ENCODE peak calls at places on chromosomes 11 and 22, in six cellular contexts. L is astrocyte of the spinal cord; S is lower lobe of right lung; W is CD8-positive, alpha-beta memory T cell; J is ovary; Y is lung. G is an unnamed sample.

GRCh38 chr22:25582946-25583345 is 18.5 kb downstream of the GRK3 start:
- DNase-seq in L (no peak), S (no peak), W (no peak), J (no peak), Y (no peak), G (no peak)

GRCh38 chr11:6616596-6617250 is 2.5 kb downstream of the TPP1 start:
- DNase-seq in L (no peak), S (no peak), W (no peak), J (no peak), Y (no peak), G (peak)

GRCh38 chr11:101323997-101324396 is 194.4 kb upstream of the PGR start:
- DNase-seq in L (no peak), S (no peak), W (no peak), J (no peak), Y (no peak), G (no peak)

GRCh38 chr22:48785792-48786678 is 1041.6 kb downstream of the BRD1 start:
- DNase-seq in L (no peak), S (no peak), W (no peak), J (no peak), Y (peak), G (no peak)

GRCh38 chr11:43578346-43579170 is 102.0 kb upstream of the HSD17B12 start:
- DNase-seq in L (peak), S (no peak), W (no peak), J (no peak), Y (no peak), G (no peak)

GRCh38 chr11:63180536-63180935 is 36.5 kb upstream of the SLC22A24 start:
- DNase-seq in L (no peak), S (no peak), W (no peak), J (no peak), Y (no peak), G (no peak)

GRCh38 chr11:11813288-11813962 is 28.3 kb upstream of the USP47 start:
- DNase-seq in L (peak), S (no peak), W (no peak), J (no peak), Y (peak), G (peak)

GRCh38 chr11:93370260-93370659 is 39.7 kb downstream of the DEUP1 start:
- DNase-seq in L (peak), S (no peak), W (no peak), J (no peak), Y (no peak), G (no peak)

GRCh38 chr22:39343259-39344045 is 6.3 kb upstream of the SYNGR1 start:
- DNase-seq in L (peak), S (peak), W (peak), J (peak), Y (peak), G (peak)

GRCh38 chr22:44587004-44587793 is 89.2 kb upstream of the RTL6 start:
- DNase-seq in L (peak), S (peak), W (no peak), J (no peak), Y (no peak), G (no peak)

GRCh38 chr11:84871116-84871515 is 756.0 kb downstream of the DLG2 start:
- DNase-seq in L (peak), S (no peak), W (no peak), J (no peak), Y (no peak), G (no peak)

GRCh38 chr22:45207533-45207932 is 33.2 kb downstream of the KIAA0930 start:
- DNase-seq in L (no peak), S (no peak), W (no peak), J (no peak), Y (no peak), G (no peak)

GRCh38 chr11:122633219-122633829 is 22.2 kb upstream of the UBASH3B start:
- DNase-seq in L (peak), S (no peak), W (peak), J (no peak), Y (no peak), G (no peak)

GRCh38 chr11:134386945-134387344 is 25.1 kb downstream of the B3GAT1 start:
- DNase-seq in L (no peak), S (no peak), W (no peak), J (no peak), Y (no peak), G (no peak)

GRCh38 chr11:134385171-134385570 is 26.9 kb downstream of the B3GAT1 start:
- DNase-seq in L (no peak), S (no peak), W (no peak), J (no peak), Y (no peak), G (no peak)

GRCh38 chr11:134384406-134384805 is 27.6 kb downstream of the B3GAT1 start:
- DNase-seq in L (no peak), S (no peak), W (no peak), J (no peak), Y (no peak), G (no peak)

GRCh38 chr11:134387501-134387900 is 24.5 kb downstream of the B3GAT1 start:
- DNase-seq in L (no peak), S (no peak), W (no peak), J (no peak), Y (no peak), G (no peak)

GRCh38 chr11:134385774-134386565 is 26.1 kb downstream of the B3GAT1 start:
- DNase-seq in L (no peak), S (no peak), W (no peak), J (no peak), Y (no peak), G (no peak)
- H3K4me3 ChIP-seq in L (no peak), S (no peak), W (no peak), J (no peak), Y (no peak), G (no peak)

GRCh38 chr11:124987096-124987495 is 33.1 kb downstream of the CCDC15 start:
- DNase-seq in L (no peak), S (no peak), W (no peak), J (no peak), Y (no peak), G (no peak)

GRCh38 chr11:124984512-124984854 is 30.5 kb downstream of the CCDC15 start:
- DNase-seq in L (no peak), S (no peak), W (no peak), J (no peak), Y (no peak), G (no peak)

GRCh38 chr11:124983674-124984511 is 29.9 kb downstream of the CCDC15 start:
- DNase-seq in L (no peak), S (no peak), W (no peak), J (no peak), Y (no peak), G (no peak)

GRCh38 chr11:124988063-124988462 is 34.1 kb downstream of the CCDC15 start:
- DNase-seq in L (no peak), S (no peak), W (no peak), J (no peak), Y (no peak), G (no peak)
- H3K4me3 ChIP-seq in L (no peak), S (no peak), W (no peak), J (no peak), Y (no peak), G (no peak)

GRCh38 chr11:66800720-66801428 is 42.4 kb upstream of the RCE1 start:
- DNase-seq in L (no peak), S (no peak), W (no peak), J (no peak), Y (no peak), G (no peak)
- H3K4me3 ChIP-seq in L (no peak), S (no peak), W (no peak), J (no peak), Y (no peak), G (no peak)

DNA sequence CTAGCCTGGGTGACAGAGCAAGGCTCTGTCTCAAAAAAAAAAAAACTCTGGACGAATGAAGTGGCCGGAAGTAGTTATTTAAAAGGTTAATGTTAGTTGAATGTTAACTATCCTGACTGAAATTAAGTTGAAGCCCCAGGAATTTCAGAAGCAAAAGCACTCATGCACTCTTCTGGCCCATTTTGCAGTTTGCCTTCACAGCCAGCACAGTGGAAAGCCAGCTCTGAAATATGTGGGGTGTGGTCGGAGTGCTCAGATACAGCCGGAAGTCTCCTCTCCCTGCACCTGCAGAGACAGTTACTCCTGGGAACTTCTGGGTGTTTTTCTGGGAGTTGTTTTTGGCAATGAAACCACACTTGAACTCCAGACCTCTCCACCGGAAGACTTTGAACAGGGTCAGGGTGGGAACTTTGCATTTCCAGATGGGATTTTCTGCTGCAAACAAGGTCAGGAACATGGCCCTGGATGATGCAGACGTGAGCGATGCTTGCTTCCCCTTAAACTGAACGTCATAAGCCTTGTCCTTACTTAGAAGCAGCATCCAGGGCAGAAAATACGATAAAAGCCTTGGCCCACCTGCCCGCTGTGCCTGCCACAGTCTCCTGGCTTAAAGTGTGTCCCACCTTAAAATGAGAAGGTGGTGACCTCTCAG is 21.5 kb upstream of the CABP2 start:
- DNase-seq in L (peak), S (no peak), W (no peak), J (no peak), Y (no peak), G (no peak)
- H3K4me3 ChIP-seq in L (no peak), S (no peak), W (no peak), J (no peak), Y (no peak), G (no peak)

GRCh38 chr22:37819100-37819433 is 4.1 kb upstream of the GALR3 start:
- DNase-seq in L (no peak), S (no peak), W (no peak), J (no peak), Y (no peak), G (no peak)
- H3K4me3 ChIP-seq in L (no peak), S (peak), W (no peak), J (no peak), Y (no peak), G (peak)

DNA sequence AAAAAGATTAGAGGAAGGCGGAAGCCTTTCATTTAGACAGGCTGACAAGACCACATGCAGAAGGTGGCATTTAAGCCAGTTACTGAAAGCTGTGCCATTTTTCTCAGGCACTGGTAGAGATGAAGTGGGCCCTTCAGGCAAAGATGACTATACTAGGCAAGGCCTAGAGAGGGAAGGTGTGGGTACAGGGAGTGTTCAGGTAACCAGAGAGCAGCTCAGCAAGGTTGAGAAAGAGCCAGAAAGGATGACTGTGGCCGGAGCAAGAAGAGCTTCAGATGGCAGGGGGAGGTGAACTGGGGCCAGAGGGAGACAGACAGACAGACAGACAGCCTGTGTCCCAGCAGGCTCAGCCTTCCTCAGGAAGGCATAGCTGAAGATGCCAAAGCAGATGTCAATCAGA is 88.1 kb upstream of the NARS2 start:
- DNase-seq in L (no peak), S (no peak), W (no peak), J (no peak), Y (no peak), G (no peak)
- H3K4me3 ChIP-seq in L (no peak), S (no peak), W (no peak), J (no peak), Y (no peak), G (no peak)

GRCh38 chr11:67056267-67056639 is 394 bp upstream of the RHOD start:
- DNase-seq in L (no peak), S (no peak), W (no peak), J (no peak), Y (no peak), G (no peak)
- H3K4me3 ChIP-seq in L (peak), S (peak), W (peak), J (peak), Y (peak), G (peak)

DNA sequence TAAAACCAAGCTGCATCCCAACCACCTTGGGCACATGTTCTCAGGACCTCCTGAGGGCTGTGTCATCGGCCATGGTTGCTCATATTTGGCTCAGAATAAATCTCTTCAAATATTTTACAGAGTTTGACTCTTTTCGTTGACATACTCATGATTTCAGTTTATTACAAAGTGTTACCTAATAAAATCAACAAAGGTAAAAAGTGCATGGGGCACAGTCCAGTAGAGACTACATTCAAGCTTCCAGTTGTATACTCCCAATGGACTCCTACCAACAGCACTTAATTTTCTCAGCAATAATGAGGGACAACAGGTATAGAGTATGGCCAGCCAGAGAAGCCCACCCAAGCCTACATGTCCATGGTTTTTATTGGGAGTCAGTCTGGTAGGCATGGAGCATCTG is 347.9 kb upstream of the FAT3 start:
- DNase-seq in L (no peak), S (no peak), W (no peak), J (no peak), Y (no peak), G (no peak)
- H3K4me3 ChIP-seq in L (no peak), S (no peak), W (no peak), J (no peak), Y (no peak), G (no peak)

DNA sequence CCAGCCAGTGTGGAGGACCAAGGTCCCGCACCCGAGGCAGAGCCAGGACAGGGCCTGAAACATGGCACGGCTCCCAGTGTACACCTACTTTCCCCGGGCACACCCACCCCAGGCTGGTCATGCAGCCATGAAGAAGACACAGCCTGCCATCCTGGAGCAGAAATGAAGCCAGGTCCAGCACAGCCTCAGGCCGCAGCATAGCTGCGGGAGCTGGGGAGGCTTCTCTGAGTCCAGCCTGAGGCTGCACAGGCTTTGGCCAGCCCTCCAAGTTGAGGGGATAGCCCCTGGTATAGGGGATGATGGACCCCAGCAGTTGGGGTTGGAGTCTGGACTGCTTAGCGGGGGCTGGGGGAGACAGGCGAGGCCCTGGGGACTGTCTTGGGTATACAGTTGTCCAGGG is 2.9 kb upstream of the HDAC10 start:
- DNase-seq in L (no peak), S (no peak), W (no peak), J (no peak), Y (no peak), G (no peak)
- H3K4me3 ChIP-seq in L (no peak), S (no peak), W (no peak), J (no peak), Y (no peak), G (no peak)

DNA sequence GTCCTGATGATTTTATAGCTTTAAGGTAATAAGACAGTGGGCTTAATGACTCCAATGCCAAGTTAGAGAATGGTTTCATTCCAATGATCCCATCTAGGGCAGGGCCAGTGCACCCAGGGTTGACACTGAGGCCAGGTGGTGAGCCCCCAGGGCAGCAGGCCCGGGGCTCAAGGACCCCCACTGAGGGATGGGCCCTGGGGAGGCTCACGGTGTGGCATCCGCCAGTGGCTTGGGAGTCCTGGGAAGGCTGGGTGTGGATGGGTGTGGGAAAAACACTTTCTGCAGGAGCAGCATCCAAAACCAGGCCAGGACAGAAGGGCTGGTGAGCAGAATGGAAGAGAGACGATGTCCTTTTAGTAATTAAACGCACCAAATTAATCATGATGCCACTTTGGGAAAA is 626.3 kb downstream of the TBC1D22A start:
- DNase-seq in L (no peak), S (no peak), W (no peak), J (no peak), Y (no peak), G (no peak)
- H3K4me3 ChIP-seq in L (no peak), S (no peak), W (no peak), J (no peak), Y (no peak), G (no peak)

G was measured in uterus.